ENCODE peak calls at places on chromosomes 5 and 9, in seven cellular contexts. D, A, N, P, Q, W and O are unnamed samples.

GRCh38 chr5:132635873-132636272 is 22.1 kb upstream of the IL13 start:
- DNase-seq in A (peak; percentile 57), Q (no peak), D (peak; percentile 81), N (no peak), W (no peak), P (no peak), O (no peak)

GRCh38 chr9:105128908-105129307 is 115.5 kb upstream of the SLC44A1 start:
- DNase-seq in W (no peak), Q (no peak), N (no peak), A (no peak), P (no peak), D (no peak), O (no peak)

GRCh38 chr5:140038373-140038957 is 4.6 kb downstream of the NRG2 start:
- DNase-seq in N (no peak), D (peak; percentile 63), P (no peak), A (no peak), W (no peak), Q (peak; percentile 50), O (no peak)

GRCh38 chr5:116280149-116280803 is 195.5 kb downstream of the COMMD10 start:
- DNase-seq in D (no peak), N (no peak), A (no peak), Q (no peak), W (no peak), P (no peak), O (no peak)

GRCh38 chr5:10595305-10595677 is 31.4 kb downstream of the ANKRD33B start:
- DNase-seq in W (no peak), D (no peak), P (no peak), Q (peak; percentile 44), A (no peak), N (peak; percentile 33), O (no peak)

GRCh38 chr5:38755171-38755570 is 90.6 kb upstream of the OSMR start:
- DNase-seq in A (no peak), Q (peak; percentile 68), P (peak; percentile 72), W (no peak), N (peak; percentile 77), D (no peak), O (no peak)

GRCh38 chr9:129841071-129841470 is 5.8 kb downstream of the USP20 start:
- DNase-seq in A (no peak), D (no peak), Q (no peak), W (no peak), P (no peak), N (no peak), O (no peak)

GRCh38 chr9:74800226-74800625 is 87.5 kb downstream of the TRPM6 start:
- DNase-seq in D (no peak), P (no peak), A (no peak), W (no peak), N (no peak), Q (no peak), O (no peak)

GRCh38 chr5:101176605-101177004 is 273.5 kb upstream of the ST8SIA4 start:
- DNase-seq in A (no peak), Q (no peak), W (no peak), D (no peak), N (no peak), P (no peak), O (no peak)

GRCh38 chr9:35645736-35646582 is 4.8 kb downstream of the SIT1 start:
- DNase-seq in A (no peak), N (peak; percentile 36), W (no peak), Q (no peak), P (no peak), D (no peak), O (no peak)

DNA sequence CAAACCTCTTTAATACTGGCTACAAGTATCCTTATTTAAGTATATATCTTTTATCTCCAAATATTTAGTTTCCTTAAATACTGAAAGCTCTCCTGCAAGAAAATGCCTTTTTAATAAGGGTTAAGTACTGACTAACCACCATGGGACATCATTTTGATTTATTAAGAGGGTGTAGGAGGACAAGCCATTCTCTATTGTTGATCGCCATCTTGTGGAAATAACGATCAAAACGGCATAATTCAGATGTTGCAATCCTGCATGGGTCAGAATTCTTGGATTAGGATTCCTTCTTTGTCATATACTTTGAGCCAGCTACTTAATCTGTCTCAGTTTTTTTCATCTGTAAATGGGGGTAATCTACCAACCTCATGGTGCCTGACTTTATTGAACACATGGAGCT is 28.7 kb upstream of the C5orf46 start:
- DNase-seq in W (no peak), Q (peak; percentile 62), A (no peak), N (peak; percentile 96), D (no peak), P (peak; percentile 59), O (peak; percentile 9)
- TF ChIP-seq CTCF in W (no peak), Q (peak; percentile 53), A (no peak), N (peak; percentile 96), D (no peak), P (peak; percentile 39), O (peak; percentile 57)

GRCh38 chr9:127927457-127928231 is 2.9 kb downstream of the PIP5KL1 start:
- DNase-seq in N (peak; percentile 50), W (no peak), A (no peak), Q (no peak), D (peak; percentile 55), P (no peak), O (no peak)
- H3K4me3 ChIP-seq in N (peak overlapping the region; percentile 52), W (no peak overlapping the region), A (no peak overlapping the region), Q (no peak overlapping the region), D (peak overlapping the region; percentile 30), P (peak overlapping the region; percentile 39), O (peak overlapping the region; percentile 37)

DNA sequence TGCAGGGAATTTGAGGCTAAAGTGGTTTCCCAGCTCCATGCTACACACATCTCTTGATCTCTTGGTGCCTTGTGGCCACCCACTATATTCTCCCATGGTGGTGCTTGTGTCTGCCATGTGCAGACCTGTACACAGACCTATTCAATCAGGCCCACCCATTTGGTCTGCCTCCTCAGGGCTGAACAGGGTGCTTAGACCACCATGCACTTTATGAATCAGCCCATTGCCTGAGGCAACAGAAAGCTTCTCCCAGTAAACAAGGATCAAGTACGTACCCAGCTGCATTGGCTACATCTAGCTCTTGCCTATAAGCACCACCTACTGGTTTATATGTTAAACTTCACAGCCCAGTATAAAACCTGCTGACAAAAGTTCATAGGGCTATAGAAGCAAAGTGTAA is 664.3 kb upstream of the EDIL3 start:
- DNase-seq in Q (peak; percentile 70), D (peak; percentile 1), N (peak; percentile 77), P (peak; percentile 55), A (no peak), W (no peak), O (no peak)
- TF ChIP-seq CTCF in Q (peak; percentile 61), D (no peak), N (peak; percentile 83), P (peak; percentile 60), A (no peak), W (no peak), O (peak; percentile 48)

GRCh38 chr5:136033244-136033643 is 4.5 kb downstream of the TGFBI start:
- DNase-seq in W (no peak), Q (no peak), A (no peak), P (no peak), D (no peak), N (no peak), O (no peak)

GRCh38 chr5:136033848-136034247 is 5.1 kb downstream of the TGFBI start:
- DNase-seq in W (no peak), Q (no peak), P (no peak), D (peak; percentile 36), A (no peak), N (no peak), O (no peak)

GRCh38 chr5:136031713-136032112 is 2.9 kb downstream of the TGFBI start:
- DNase-seq in P (no peak), W (no peak), A (no peak), D (no peak), Q (no peak), N (no peak), O (no peak)

GRCh38 chr5:136030956-136031611 is 2.3 kb downstream of the TGFBI start:
- DNase-seq in P (no peak), A (peak; percentile 57), Q (no peak), W (no peak), D (peak; percentile 81), N (no peak), O (no peak)

GRCh38 chr5:136032564-136032963 is 3.8 kb downstream of the TGFBI start:
- DNase-seq in A (no peak), Q (peak; percentile 86), N (peak; percentile 74), W (no peak), P (peak; percentile 65), D (peak; percentile 28), O (peak; percentile 55)
- H3K4me3 ChIP-seq in A (no peak overlapping the region), Q (no peak overlapping the region), N (no peak overlapping the region), W (no peak overlapping the region), P (no peak overlapping the region), D (no peak overlapping the region), O (no peak overlapping the region)

GRCh38 chr5:926416-927171 is 33.9 kb downstream of the TRIP13 start:
- DNase-seq in A (no peak), N (no peak), D (no peak), P (no peak), W (peak; percentile 40), Q (no peak), O (no peak)
- TF ChIP-seq CTCF in A (peak; percentile 21), N (no peak), D (peak; percentile 19), P (peak; percentile 41), W (no peak), Q (peak; percentile 24), O (peak; percentile 24)